ENCODE peak calls at places on chromosomes 5 and 9, in eight cellular contexts. H is NCI-H524; W is adipocyte; T is hippocampal formation; A is globus pallidus; K is COR-L47; F is activated CD4-positive, alpha-beta T cell treated with anti-CD3 and anti-CD28 coated beads for 36 hours; N is anterior cingulate cortex. S is an unnamed sample.

GRCh38 chr9:14347408-14348224 is 33.7 kb upstream of the NFIB start:
- DNase-seq in K (peak; percentile 83), H (peak; percentile 51), W (peak; percentile 59), A (peak; percentile 56), T (no peak), F (no peak), N (no peak), S (no peak)

GRCh38 chr5:180633283-180634177 is 15.9 kb downstream of the FLT4 start:
- DNase-seq in A (no peak), N (no peak), H (no peak), T (no peak), K (no peak), F (no peak), W (no peak), S (no peak)

GRCh38 chr5:138504799-138505198 is 38.2 kb downstream of the ETF1 start:
- DNase-seq in F (no peak), K (peak; percentile 41), W (peak; percentile 40), N (no peak), T (peak; percentile 7), A (no peak), H (no peak), S (no peak)

GRCh38 chr9:132878695-132879064 is at the start of gene SPACA9:
- DNase-seq in N (no peak), F (peak; percentile 61), A (peak; percentile 41), K (peak; percentile 6), W (peak; percentile 89), H (peak; percentile 41), T (peak; percentile 16), S (peak; percentile 4)

GRCh38 chr9:117278020-117278419 is 136.8 kb downstream of the ASTN2 start:
- DNase-seq in T (no peak), A (no peak), W (no peak), H (peak; percentile 87), N (no peak), K (peak; percentile 53), F (no peak), S (no peak)

GRCh38 chr5:119398713-119399492 is 43.1 kb downstream of the TNFAIP8 start:
- DNase-seq in N (no peak), F (no peak), T (no peak), H (peak; percentile 27), W (peak; percentile 40), K (no peak), A (no peak), S (no peak)

GRCh38 chr9:124812401-124813016 is 35.6 kb downstream of the OLFML2A start:
- DNase-seq in W (peak; percentile 83), A (no peak), K (no peak), T (no peak), N (no peak), H (no peak), F (peak; percentile 27), S (no peak)

GRCh38 chr5:149834246-149834855 is 104.2 kb downstream of the PPARGC1B start:
- DNase-seq in W (peak; percentile 90), K (peak; percentile 63), N (no peak), T (peak; percentile 12), F (peak; percentile 74), A (peak; percentile 55), H (peak; percentile 71), S (peak; percentile 10)

GRCh38 chr9:4594545-4594944 is 67.5 kb upstream of the PLPP6 start:
- DNase-seq in W (no peak), T (no peak), K (no peak), A (no peak), N (no peak), F (no peak), H (no peak), S (no peak)

GRCh38 chr5:87074934-87075541 is 192.6 kb upstream of the RASA1 start:
- DNase-seq in F (peak; percentile 7), A (no peak), T (no peak), H (no peak), K (no peak), W (no peak), N (no peak), S (no peak)

GRCh38 chr5:154288145-154288544 is 97.6 kb downstream of the GALNT10 start:
- DNase-seq in F (no peak), A (peak; percentile 60), W (peak; percentile 65), T (peak; percentile 12), H (no peak), K (no peak), N (no peak), S (no peak)

GRCh38 chr9:33466565-33467495 is 6.9 kb downstream of the NOL6 start:
- DNase-seq in N (no peak), A (no peak), K (peak; percentile 22), F (peak; percentile 85), W (peak; percentile 68), H (peak; percentile 33), T (no peak), S (peak; percentile 79)

GRCh38 chr5:59579101-59579885 is 314.2 kb downstream of the PDE4D start:
- DNase-seq in W (no peak), F (no peak), N (no peak), A (peak; percentile 65), K (no peak), H (no peak), T (no peak), S (no peak)

GRCh38 chr5:178699854-178700253 is 30.6 kb downstream of the ZNF354A start:
- DNase-seq in F (no peak), W (no peak), K (no peak), H (no peak), T (no peak), N (no peak), A (no peak), S (no peak)

GRCh38 chr5:123091988-123092583 is 3.0 kb downstream of the PRDM6 start:
- DNase-seq in H (no peak), T (no peak), F (no peak), A (no peak), K (no peak), W (no peak), N (no peak), S (no peak)

GRCh38 chr5:179435731-179436315 is 90.6 kb upstream of the ADAMTS2 start:
- DNase-seq in F (no peak), T (no peak), W (no peak), H (no peak), N (no peak), K (no peak), A (no peak), S (no peak)

GRCh38 chr9:104682642-104683041 is 11.7 kb upstream of the OR13D1 start:
- DNase-seq in W (peak; percentile 79), A (peak; percentile 38), H (peak; percentile 82), F (no peak), N (no peak), K (peak; percentile 64), T (no peak), S (no peak)

GRCh38 chr9:106478312-106479099 is 384.5 kb upstream of the ZNF462 start:
- DNase-seq in A (no peak), H (no peak), F (no peak), T (no peak), N (no peak), K (no peak), W (no peak), S (no peak)

S was measured in T-helper 9 cell.